ENCODE peak calls at places on chromosomes 13 and 19, in ten cellular contexts. I is AG08395; X is left ventricle myocardium inferior; E is DND-41; S is T-cell; N is NCI-H1930; J is kidney tubule cell; D is stimulated activated CD4-positive, alpha-beta T cell treated with anti-CD3 and anti-CD28 coated beads, Interleukin-2, amount 100 ng/mL, for 48 hours; Y is LoVo; K is ACHN. F is an unnamed sample.
A peak's percentile ranks its signal among the peaks of the same experiment; 100 is the strongest.

GRCh38 chr13:71865858-71866172 is 1.2 kb downstream of the DACH1 start:
- DNase-seq in I (no peak), X (peak; percentile 18), E (no peak), S (no peak), N (no peak), J (no peak), D (no peak), Y (no peak), K (no peak), F (no peak)

GRCh38 chr19:7853760-7854107 is 20.5 kb downstream of the PRR36 start:
- DNase-seq in I (no peak), X (no peak), E (no peak), S (no peak), N (no peak), J (peak; percentile 16), D (no peak), Y (no peak), K (no peak), F (no peak)

GRCh38 chr19:54481326-54481930 is 8.3 kb upstream of the CDC42EP5 start:
- DNase-seq in I (peak; percentile 37), X (no peak), E (peak; percentile 47), S (no peak), N (peak; percentile 66), J (peak; percentile 43), D (peak; percentile 34), Y (no peak), K (peak; percentile 34), F (no peak)

GRCh38 chr19:37251308-37252229 is 33.6 kb downstream of the ZNF383 start:
- DNase-seq in I (peak; percentile 98), X (peak; percentile 87), E (no peak), S (peak; percentile 58), N (peak; percentile 87), J (peak; percentile 92), D (peak; percentile 6), Y (no peak), K (no peak), F (peak; percentile 94)

GRCh38 chr13:53045110-53045509 is 16.5 kb downstream of the OLFM4 start:
- DNase-seq in I (no peak), X (no peak), E (no peak), S (no peak), N (no peak), J (no peak), D (no peak), Y (no peak), K (no peak), F (no peak)

GRCh38 chr13:109275848-109276247 is 510.5 kb downstream of the IRS2 start:
- DNase-seq in I (no peak), X (no peak), E (no peak), S (no peak), N (no peak), J (peak; percentile 52), D (no peak), Y (no peak), K (no peak), F (no peak)

GRCh38 chr19:38015216-38015615 is 108.2 kb downstream of the SIPA1L3 start:
- DNase-seq in I (no peak), X (no peak), E (no peak), S (no peak), N (no peak), J (peak; percentile 91), D (no peak), Y (no peak), K (no peak), F (no peak)

GRCh38 chr19:32824906-32825608 is 44.5 kb downstream of the SLC7A9 start:
- DNase-seq in I (no peak), X (no peak), E (no peak), S (no peak), N (no peak), J (no peak), D (no peak), Y (no peak), K (no peak), F (no peak)

GRCh38 chr13:19862511-19863313 is 737 bp downstream of the ZMYM5 start:
- DNase-seq in I (peak; percentile 12), X (peak; percentile 28), E (peak; percentile 39), S (peak; percentile 50), N (no peak), J (peak; percentile 25), D (peak; percentile 41), Y (peak; percentile 12), K (peak; percentile 35), F (no peak)

GRCh38 chr19:14450168-14450874 is 17.2 kb downstream of the PKN1 start:
- DNase-seq in I (peak; percentile 58), X (no peak), E (peak; percentile 86), S (peak; percentile 70), N (no peak), J (peak; percentile 31), D (peak; percentile 70), Y (no peak), K (peak; percentile 56), F (no peak)

GRCh38 chr13:97259787-97260641 is 37.9 kb downstream of the MBNL2 start:
- DNase-seq in I (no peak), X (no peak), E (no peak), S (no peak), N (no peak), J (peak; percentile 51), D (no peak), Y (peak; percentile 78), K (peak; percentile 31), F (no peak)

GRCh38 chr19:13256918-13257317 is 106.7 kb downstream of the IER2 start:
- DNase-seq in I (no peak), X (no peak), E (no peak), S (no peak), N (no peak), J (no peak), D (no peak), Y (no peak), K (no peak), F (no peak)

GRCh38 chr13:36818483-36819063 is 449 bp upstream of the RFXAP start:
- DNase-seq in I (no peak), X (no peak), E (no peak), S (no peak), N (no peak), J (no peak), D (no peak), Y (no peak), K (no peak), F (no peak)

GRCh38 chr13:40549500-40550094 is 116.8 kb downstream of the FOXO1 start:
- DNase-seq in I (peak; percentile 77), X (no peak), E (no peak), S (no peak), N (no peak), J (no peak), D (no peak), Y (no peak), K (no peak), F (no peak)

GRCh38 chr19:6654347-6655310 is 15.3 kb downstream of the TNFSF14 start:
- DNase-seq in I (no peak), X (no peak), E (peak; percentile 77), S (peak; percentile 42), N (no peak), J (no peak), D (peak; percentile 49), Y (no peak), K (no peak), F (no peak)

GRCh38 chr13:20182231-20182846 is 10.4 kb downstream of the GJB2 start:
- DNase-seq in I (peak; percentile 82), X (no peak), E (peak; percentile 64), S (peak; percentile 50), N (peak; percentile 67), J (peak; percentile 82), D (no peak), Y (peak; percentile 76), K (peak; percentile 70), F (no peak)

GRCh38 chr19:7701654-7702457 is at the start of gene FCER2:
- DNase-seq in I (no peak), X (no peak), E (no peak), S (no peak), N (no peak), J (no peak), D (no peak), Y (no peak), K (no peak), F (no peak)

GRCh38 chr13:78102121-78102677 is 183.6 kb upstream of the EDNRB start:
- DNase-seq in I (peak; percentile 41), X (peak; percentile 29), E (no peak), S (no peak), N (no peak), J (peak; percentile 13), D (no peak), Y (no peak), K (no peak), F (no peak)

GRCh38 chr19:16335226-16335625 is 10.6 kb downstream of the KLF2 start:
- DNase-seq in I (no peak), X (no peak), E (no peak), S (peak; percentile 55), N (no peak), J (no peak), D (no peak), Y (no peak), K (no peak), F (no peak)

GRCh38 chr13:93797463-93797862 is 570.9 kb downstream of the GPC6 start:
- DNase-seq in I (no peak), X (no peak), E (no peak), S (no peak), N (no peak), J (no peak), D (no peak), Y (no peak), K (no peak), F (no peak)

GRCh38 chr19:29644179-29644578 is 21.1 kb upstream of the PLEKHF1 start:
- DNase-seq in I (no peak), X (no peak), E (no peak), S (no peak), N (no peak), J (no peak), D (no peak), Y (no peak), K (no peak), F (no peak)